ENCODE peak calls at places on chromosome 19, in eight cellular contexts. N is IMR-90, V is astrocyte, B is fibroblast of lung, H is hepatocyte, Q is H9, F is PC-9, M is GM23338. G is an unnamed sample.

GRCh38 chr19:46181386-46181774 is 33.3 kb downstream of the IGFL2 start:
- DNase-seq in V (peak), N (peak), H (no peak), Q (no peak), B (peak), F (no peak), M (no peak), G (no peak)

GRCh38 chr19:12090807-12091206 is 26.3 kb downstream of the ZNF844 start:
- DNase-seq in H (peak), M (peak), V (peak), N (peak), B (peak), Q (peak), F (peak), G (peak)

GRCh38 chr19:16569609-16570320 is 2.5 kb downstream of the SLC35E1 start:
- DNase-seq in Q (no peak), H (no peak), B (no peak), V (no peak), M (no peak), N (no peak), F (peak), G (peak)

GRCh38 chr19:53868091-53868891 is 608 bp downstream of the MYADM start:
- DNase-seq in B (peak), F (peak), V (no peak), M (peak), Q (peak), H (peak), N (peak), G (peak)

GRCh38 chr19:41877490-41877876 is 404 bp downstream of the CD79A start:
- DNase-seq in N (no peak), Q (no peak), B (no peak), F (no peak), M (no peak), V (no peak), H (no peak), G (no peak)

GRCh38 chr19:45638930-45639729 is at the start of gene EML2:
- DNase-seq in N (no peak), H (peak), Q (peak), V (peak), M (peak), F (peak), B (peak), G (peak)

GRCh38 chr19:19866599-19867248 is 1.0 kb downstream of the ZNF253 start:
- DNase-seq in F (no peak), N (no peak), Q (peak), V (no peak), B (peak), M (peak), H (peak), G (peak)

GRCh38 chr19:8518536-8518935 is 4.6 kb upstream of the ZNF414 start:
- DNase-seq in F (no peak), V (no peak), Q (no peak), H (no peak), B (no peak), M (no peak), N (no peak), G (no peak)

GRCh38 chr19:45973564-45974338 is at the start of gene NOVA2:
- DNase-seq in N (peak), H (peak), V (peak), M (peak), B (peak), Q (peak), F (peak), G (peak)

GRCh38 chr19:8089664-8090601 is 37.4 kb downstream of the CCL25 start:
- DNase-seq in B (no peak), N (no peak), F (no peak), M (peak), H (no peak), V (no peak), Q (no peak), G (peak)

GRCh38 chr19:40033989-40034560 is 22.0 kb downstream of the ZNF780B start:
- DNase-seq in M (no peak), N (no peak), B (no peak), Q (no peak), F (no peak), H (no peak), V (no peak), G (no peak)

GRCh38 chr19:3774621-3775373 is 2.8 kb upstream of the RAX2 start:
- DNase-seq in M (no peak), N (no peak), H (no peak), B (no peak), Q (peak), V (no peak), F (no peak), G (no peak)

GRCh38 chr19:13797870-13798269 is 2.6 kb downstream of the ZSWIM4 start:
- DNase-seq in H (no peak), V (peak), M (no peak), Q (no peak), B (peak), F (peak), N (peak), G (no peak)

GRCh38 chr19:46221981-46222610 is 7.4 kb upstream of the IGFL1 start:
- DNase-seq in H (peak), Q (peak), V (peak), N (peak), F (peak), B (peak), M (peak), G (peak)

GRCh38 chr19:58544591-58545285 is 874 bp downstream of the TRIM28 start:
- DNase-seq in B (peak), Q (peak), V (no peak), H (peak), F (no peak), N (peak), M (peak), G (peak)

GRCh38 chr19:9566729-9567128 is 17.6 kb downstream of the ZNF121 start:
- DNase-seq in B (no peak), M (peak), F (no peak), N (no peak), V (no peak), H (no peak), Q (no peak), G (no peak)

GRCh38 chr19:3990815-3991117 is 5.5 kb upstream of the EEF2 start:
- DNase-seq in M (no peak), B (no peak), F (no peak), N (no peak), V (no peak), Q (no peak), H (no peak), G (no peak)

GRCh38 chr19:46489445-46490272 is 6.0 kb downstream of the PNMA8B start:
- DNase-seq in V (peak), H (peak), M (peak), Q (no peak), B (peak), N (peak), F (no peak), G (peak)

GRCh38 chr19:9786342-9786741 is 17.8 kb upstream of the ZNF846 start:
- DNase-seq in M (peak), B (no peak), Q (no peak), F (no peak), V (no peak), H (no peak), N (no peak), G (no peak)

GRCh38 chr19:13212759-13213330 is 62.6 kb downstream of the IER2 start:
- DNase-seq in H (peak), V (no peak), F (peak), M (peak), Q (peak), N (peak), B (peak), G (peak)

GRCh38 chr19:28493881-28494280 is 719.1 kb downstream of the UQCRFS1 start:
- DNase-seq in N (no peak), Q (no peak), B (no peak), V (no peak), H (no peak), M (peak), F (no peak), G (peak)

GRCh38 chr19:42132030-42132628 is at the start of gene POU2F2:
- DNase-seq in H (no peak), B (no peak), Q (peak), V (no peak), M (peak), F (no peak), N (no peak), G (peak)

GRCh38 chr19:29529646-29530548 is 4.1 kb downstream of the VSTM2B start:
- DNase-seq in H (peak), F (no peak), V (no peak), B (no peak), Q (peak), N (no peak), M (peak), G (peak)

GRCh38 chr19:38650180-38650775 is 2.8 kb downstream of the ACTN4 start:
- DNase-seq in M (no peak), B (no peak), F (no peak), Q (no peak), H (peak), V (no peak), N (no peak), G (no peak)

GRCh38 chr19:41263042-41263849 is 926 bp upstream of the HNRNPUL1 start:
- DNase-seq in B (peak), N (peak), F (no peak), H (peak), Q (peak), V (peak), M (peak), G (peak)

GRCh38 chr19:50720181-50720920 is 749 bp upstream of the SHANK1 start:
- DNase-seq in B (no peak), F (no peak), N (no peak), V (no peak), M (no peak), Q (no peak), H (no peak), G (no peak)
- H3K4me2 ChIP-seq in B (no peak), F (no peak), N (no peak), V (no peak), M (peak), Q (no peak), H (no peak), G (no peak)

GRCh38 chr19:2305974-2306806 is 1.8 kb downstream of the LINGO3 start:
- DNase-seq in H (no peak), V (no peak), N (no peak), M (no peak), B (no peak), F (no peak), Q (no peak), G (no peak)

GRCh38 chr19:2305424-2305823 is 2.5 kb downstream of the LINGO3 start:
- DNase-seq in N (no peak), B (no peak), M (no peak), V (no peak), Q (no peak), H (no peak), F (no peak), G (no peak)

GRCh38 chr19:2302319-2303208 is 5.4 kb downstream of the LINGO3 start:
- DNase-seq in F (no peak), B (peak), V (peak), M (peak), Q (peak), N (peak), H (peak), G (peak)

GRCh38 chr19:2300533-2300932 is 7.4 kb downstream of the LINGO3 start:
- DNase-seq in B (no peak), F (no peak), N (no peak), H (no peak), V (no peak), M (no peak), Q (no peak), G (no peak)

GRCh38 chr19:2303209-2303798 is 4.7 kb downstream of the LINGO3 start:
- DNase-seq in M (no peak), N (no peak), V (no peak), F (no peak), B (no peak), Q (no peak), H (no peak), G (no peak)
- H3K4me2 ChIP-seq in M (peak), N (no peak), V (no peak), F (no peak), B (no peak), Q (no peak), H (no peak), G (no peak)

GRCh38 chr19:35155981-35156672 is 1.6 kb downstream of the FXYD5 start:
- DNase-seq in F (no peak), N (no peak), Q (no peak), M (no peak), V (no peak), H (no peak), B (no peak), G (no peak)
- H3K4me2 ChIP-seq in F (peak), N (no peak), Q (peak), M (peak), V (peak), H (peak), B (peak), G (no peak)

DNA sequence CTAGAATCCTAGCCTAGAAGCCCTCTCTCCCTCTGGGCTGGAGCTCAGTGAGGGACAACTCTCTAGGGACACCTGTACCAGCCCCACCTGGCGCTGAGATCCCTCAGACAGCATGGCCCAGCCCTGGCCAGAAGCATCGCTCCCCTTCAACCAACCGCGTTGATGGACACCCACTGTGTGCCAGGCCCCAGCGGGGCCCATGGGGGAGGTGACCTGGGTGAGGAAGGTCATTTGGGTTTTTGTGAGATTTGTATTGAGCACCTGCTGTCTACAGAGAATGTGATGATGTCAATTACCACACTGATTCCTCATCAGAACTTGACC is 9.2 kb upstream of the ARRDC2 start:
- DNase-seq in V (no peak), M (no peak), Q (no peak), H (no peak), B (no peak), N (no peak), F (no peak), G (no peak)
- H3K4me2 ChIP-seq in V (no peak), M (no peak), Q (no peak), H (no peak), B (no peak), N (no peak), F (peak), G (no peak)

GRCh38 chr19:5072115-5072514 is 103.2 kb downstream of the KDM4B start:
- DNase-seq in V (no peak), Q (no peak), B (no peak), F (no peak), N (no peak), H (no peak), M (no peak), G (no peak)
- H3K4me2 ChIP-seq in V (no peak), Q (no peak), B (no peak), F (no peak), N (no peak), H (no peak), M (no peak), G (no peak)

DNA sequence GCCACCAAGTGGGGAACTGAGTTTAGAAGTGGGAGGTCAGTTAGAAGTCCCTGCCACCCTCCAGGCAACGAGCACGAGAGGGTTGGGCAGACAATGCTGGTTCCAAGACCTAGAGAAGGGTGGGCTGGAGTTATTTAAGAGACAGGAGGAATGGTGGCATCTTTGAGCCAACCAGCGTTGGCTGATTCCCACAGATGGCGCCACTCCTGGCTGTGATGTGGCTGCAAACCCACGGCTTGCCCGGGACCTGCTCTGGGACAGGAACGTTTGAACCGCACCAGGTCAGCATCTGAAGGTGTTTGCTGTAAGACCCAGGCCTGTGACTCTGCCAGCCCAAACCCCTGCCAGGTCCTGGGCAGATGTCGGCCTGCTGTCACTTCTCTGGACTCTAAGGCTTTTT is 42.8 kb downstream of the BICRA start:
- DNase-seq in M (peak), F (no peak), Q (no peak), B (no peak), H (no peak), V (no peak), N (no peak), G (no peak)
- H3K4me2 ChIP-seq in M (no peak), F (no peak), Q (no peak), B (no peak), H (no peak), V (no peak), N (no peak), G (no peak)

GRCh38 chr19:6754653-6755463 is 12.4 kb downstream of the SH2D3A start:
- DNase-seq in H (no peak), M (no peak), V (no peak), B (no peak), N (no peak), F (no peak), Q (no peak), G (no peak)

GRCh38 chr19:6753178-6754031 is 13.8 kb downstream of the SH2D3A start:
- DNase-seq in F (peak), Q (peak), B (peak), H (peak), M (peak), N (peak), V (peak), G (peak)

GRCh38 chr19:6754136-6754535 is 13.1 kb downstream of the SH2D3A start:
- DNase-seq in M (no peak), Q (no peak), F (no peak), N (no peak), B (no peak), H (no peak), V (no peak), G (no peak)

GRCh38 chr19:6751189-6751588 is 11.7 kb downstream of the TRIP10 start:
- DNase-seq in B (no peak), F (peak), Q (no peak), H (no peak), M (no peak), N (no peak), V (no peak), G (no peak)

DNA sequence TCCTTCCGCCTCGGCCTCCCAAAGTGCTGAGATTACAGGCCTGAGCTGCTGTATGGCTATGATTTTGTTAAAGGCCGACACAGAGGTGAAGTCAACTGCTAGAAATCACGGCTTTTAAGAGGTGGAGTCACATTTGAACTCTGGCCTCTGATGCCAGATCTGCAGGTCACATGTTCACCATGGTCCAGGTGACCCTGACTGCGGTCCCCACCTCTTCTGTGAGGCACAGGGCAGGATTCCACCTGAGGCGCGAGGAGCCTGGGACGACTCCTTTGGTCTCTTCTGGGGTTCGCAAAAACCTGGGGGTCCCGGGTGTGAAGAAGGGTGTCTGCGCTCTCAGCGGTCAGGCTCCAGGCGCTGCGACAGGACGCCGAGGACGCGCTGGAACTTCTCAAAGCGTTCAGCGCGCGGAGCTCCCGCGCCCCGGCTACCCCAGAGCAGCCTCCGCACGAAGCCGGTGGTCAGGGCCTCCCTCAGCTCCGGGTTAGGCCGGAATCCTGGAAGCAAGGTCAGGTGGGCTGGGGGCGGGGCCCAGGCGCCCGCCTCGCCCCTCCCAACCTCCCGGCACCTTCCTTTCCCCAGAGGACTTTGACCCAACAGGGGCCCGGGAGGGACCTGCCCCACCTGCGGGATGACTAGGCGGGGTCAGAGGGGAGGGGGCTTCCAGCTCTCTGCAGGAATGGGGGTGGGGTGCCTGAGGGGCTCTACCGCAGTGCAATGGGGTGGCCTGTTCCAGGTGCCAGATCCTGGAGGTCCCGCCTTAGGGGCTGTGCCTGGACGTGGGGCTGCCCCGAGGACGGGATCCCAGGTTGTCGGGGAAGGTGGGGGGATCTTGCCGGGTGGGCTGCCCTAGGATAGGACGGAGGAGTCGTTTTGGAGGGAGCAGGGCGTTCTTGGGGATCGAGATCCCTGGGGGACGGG is 13.0 kb downstream of the TRIP10 start:
- DNase-seq in V (no peak), M (peak), Q (peak), F (no peak), B (no peak), H (peak), N (no peak), G (peak)
- H3K4me2 ChIP-seq in V (peak), M (peak), Q (peak), F (no peak), B (no peak), H (peak), N (no peak), G (peak)

DNA sequence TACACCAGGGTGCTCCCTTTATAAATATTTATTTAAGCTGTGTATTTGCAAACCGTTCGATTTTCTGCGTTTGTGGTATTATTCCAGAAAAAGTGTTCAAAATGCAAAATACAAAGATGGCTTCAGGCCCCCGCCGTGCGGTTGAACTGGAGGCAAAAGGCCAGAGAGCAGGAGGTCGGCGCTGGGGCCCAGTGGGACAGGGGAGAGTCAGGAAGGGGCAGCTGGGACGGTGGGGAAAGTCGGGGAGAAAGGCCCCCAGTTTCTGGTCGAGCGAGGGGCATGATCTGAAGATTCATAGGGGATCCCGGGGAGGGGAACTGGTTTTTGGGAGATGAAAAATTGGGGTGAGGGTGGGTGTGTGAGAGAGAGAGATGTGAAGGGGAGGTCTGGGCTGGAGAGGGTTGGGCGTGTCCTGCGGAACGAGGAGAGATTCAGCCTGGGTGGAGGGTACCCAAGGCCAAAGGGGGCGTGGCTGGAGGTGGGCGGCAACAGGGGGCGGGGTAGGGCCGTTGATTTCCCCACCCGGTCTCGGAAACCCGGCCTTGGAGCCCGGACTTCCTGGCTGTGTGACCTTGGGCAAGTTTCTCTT is 678 bp downstream of the ISOC2 start:
- DNase-seq in B (peak), V (peak), Q (peak), H (peak), F (peak), M (peak), N (peak), G (peak)
- H3K4me2 ChIP-seq in B (peak), V (peak), Q (peak), H (peak), F (peak), M (peak), N (peak), G (peak)

GRCh38 chr19:5324947-5325346 is 15.7 kb downstream of the PTPRS start:
- DNase-seq in B (no peak), H (no peak), F (no peak), Q (no peak), M (no peak), V (no peak), N (no peak), G (no peak)

GRCh38 chr19:5323475-5323811 is 17.2 kb downstream of the PTPRS start:
- DNase-seq in B (no peak), V (no peak), N (no peak), Q (no peak), H (no peak), F (no peak), M (no peak), G (no peak)

GRCh38 chr19:5321066-5321642 is 19.5 kb downstream of the PTPRS start:
- DNase-seq in B (no peak), M (no peak), H (no peak), V (no peak), F (no peak), Q (no peak), N (no peak), G (no peak)

GRCh38 chr19:5319516-5319915 is 21.1 kb downstream of the PTPRS start:
- DNase-seq in N (no peak), H (no peak), V (no peak), F (no peak), M (no peak), Q (no peak), B (no peak), G (no peak)

GRCh38 chr19:5321851-5322681 is 18.5 kb downstream of the PTPRS start:
- DNase-seq in H (no peak), F (no peak), B (no peak), V (no peak), N (no peak), M (peak), Q (no peak), G (no peak)
- H3K4me2 ChIP-seq in H (no peak), F (no peak), B (no peak), V (peak), N (no peak), M (no peak), Q (no peak), G (no peak)

G was measured in mesendoderm.